ENCODE peak calls at places on chromosomes 6 and 20, in seven cellular contexts. One of them, this sample, is unnamed.

GRCh38 chr6:15147827-15148226 is 98.0 kb upstream of the JARID2 start:
- DNase-seq in G401: peak; percentile 80
- DNase-seq in astrocyte of the spinal cord: no peak
- DNase-seq in caudate nucleus: no peak
- DNase-seq in AG08395: no peak
- DNase-seq in GM18507: no peak
- DNase-seq in iPS DF 6.9: no peak
- DNase-seq in this sample: no peak

GRCh38 chr6:26613717-26614683 is 17.2 kb downstream of the ABT1 start:
- DNase-seq in astrocyte of the spinal cord: no peak
- DNase-seq in caudate nucleus: no peak
- DNase-seq in G401: peak; percentile 39
- DNase-seq in GM18507: no peak
- DNase-seq in iPS DF 6.9: no peak
- DNase-seq in AG08395: no peak
- DNase-seq in this sample: peak; percentile 34

GRCh38 chr6:14717307-14717706 is 528.6 kb upstream of the JARID2 start:
- DNase-seq in AG08395: no peak
- DNase-seq in caudate nucleus: no peak
- DNase-seq in GM18507: no peak
- DNase-seq in astrocyte of the spinal cord: no peak
- DNase-seq in G401: no peak
- DNase-seq in iPS DF 6.9: no peak
- DNase-seq in this sample: no peak

GRCh38 chr6:31834367-31834703 is 6.8 kb downstream of the HSPA1B start:
- DNase-seq in AG08395: peak; percentile 91
- DNase-seq in GM18507: peak; percentile 77
- DNase-seq in iPS DF 6.9: no peak
- DNase-seq in caudate nucleus: peak; percentile 82
- DNase-seq in G401: peak; percentile 89
- DNase-seq in astrocyte of the spinal cord: no peak
- DNase-seq in this sample: peak; percentile 93

GRCh38 chr6:121482751-121483150 is 47.3 kb downstream of the GJA1 start:
- DNase-seq in GM18507: no peak
- DNase-seq in astrocyte of the spinal cord: no peak
- DNase-seq in G401: no peak
- DNase-seq in caudate nucleus: no peak
- DNase-seq in AG08395: no peak
- DNase-seq in iPS DF 6.9: no peak
- DNase-seq in this sample: no peak

GRCh38 chr6:3962897-3963296 is 113.7 kb downstream of the FAM50B start:
- DNase-seq in astrocyte of the spinal cord: peak; percentile 87
- DNase-seq in GM18507: no peak
- DNase-seq in G401: no peak
- DNase-seq in caudate nucleus: no peak
- DNase-seq in AG08395: no peak
- DNase-seq in iPS DF 6.9: no peak
- DNase-seq in this sample: no peak

GRCh38 chr20:39013662-39014109 is 51.5 kb downstream of the DHX35 start:
- DNase-seq in AG08395: no peak
- DNase-seq in iPS DF 6.9: no peak
- DNase-seq in GM18507: no peak
- DNase-seq in G401: no peak
- DNase-seq in caudate nucleus: no peak
- DNase-seq in astrocyte of the spinal cord: no peak
- DNase-seq in this sample: no peak

GRCh38 chr6:53376661-53377226 is 28.0 kb upstream of the ELOVL5 start:
- DNase-seq in caudate nucleus: no peak
- DNase-seq in astrocyte of the spinal cord: no peak
- DNase-seq in AG08395: no peak
- DNase-seq in GM18507: no peak
- DNase-seq in iPS DF 6.9: no peak
- DNase-seq in G401: no peak
- DNase-seq in this sample: no peak

GRCh38 chr20:45552456-45552855 is 5.3 kb upstream of the EPPIN start:
- DNase-seq in astrocyte of the spinal cord: no peak
- DNase-seq in G401: no peak
- DNase-seq in AG08395: no peak
- DNase-seq in GM18507: no peak
- DNase-seq in caudate nucleus: no peak
- DNase-seq in iPS DF 6.9: no peak
- DNase-seq in this sample: no peak

GRCh38 chr6:168968228-168968627 is 285.4 kb downstream of the THBS2 start:
- DNase-seq in astrocyte of the spinal cord: peak; percentile 90
- DNase-seq in GM18507: no peak
- DNase-seq in G401: no peak
- DNase-seq in AG08395: peak; percentile 93
- DNase-seq in iPS DF 6.9: no peak
- DNase-seq in caudate nucleus: no peak
- DNase-seq in this sample: no peak

GRCh38 chr20:31981784-31982183 is 13.8 kb downstream of the XKR7 start:
- DNase-seq in iPS DF 6.9: no peak
- DNase-seq in G401: peak; percentile 7
- DNase-seq in astrocyte of the spinal cord: no peak
- DNase-seq in caudate nucleus: no peak
- DNase-seq in GM18507: no peak
- DNase-seq in AG08395: no peak
- DNase-seq in this sample: no peak

This sample was measured in ELF-1.